ENCODE peak calls at places on chromosomes 11 and 22, in ten cellular contexts. One of them, this sample, is unnamed. For H3K4me1, the result is how much of the 10 kb centered on the place peaks cover.

GRCh38 chr22:20324139-20324516 is 4.3 kb upstream of the DGCR6L start:
- DNase-seq in HCT116: no peak
- DNase-seq in uterus: no peak
- DNase-seq in suprapubic skin: no peak
- DNase-seq in endothelial cell of umbilical vein: no peak
- DNase-seq in tibial nerve: no peak
- DNase-seq in Peyer's patch: peak
- DNase-seq in ovary: no peak
- DNase-seq in spleen: no peak
- DNase-seq in stomach: peak
- DNase-seq in this sample: no peak

GRCh38 chr11:134638796-134639540 is 226.9 kb upstream of the B3GAT1 start:
- DNase-seq in HCT116: no peak
- DNase-seq in uterus: no peak
- DNase-seq in suprapubic skin: no peak
- DNase-seq in endothelial cell of umbilical vein: no peak
- DNase-seq in tibial nerve: no peak
- DNase-seq in Peyer's patch: no peak
- DNase-seq in ovary: no peak
- DNase-seq in spleen: no peak
- DNase-seq in stomach: no peak
- DNase-seq in this sample: no peak

GRCh38 chr11:12687740-12688139 is 13.5 kb downstream of the TEAD1 start:
- DNase-seq in HCT116: no peak
- DNase-seq in uterus: no peak
- DNase-seq in suprapubic skin: no peak
- DNase-seq in endothelial cell of umbilical vein: no peak
- DNase-seq in tibial nerve: no peak
- DNase-seq in Peyer's patch: no peak
- DNase-seq in ovary: no peak
- DNase-seq in spleen: no peak
- DNase-seq in stomach: no peak
- DNase-seq in this sample: peak

GRCh38 chr11:121841487-121842167 is 274.4 kb downstream of the BLID start:
- DNase-seq in HCT116: no peak
- DNase-seq in uterus: no peak
- DNase-seq in suprapubic skin: no peak
- DNase-seq in endothelial cell of umbilical vein: peak
- DNase-seq in tibial nerve: no peak
- DNase-seq in Peyer's patch: no peak
- DNase-seq in ovary: no peak
- DNase-seq in spleen: no peak
- DNase-seq in stomach: no peak
- DNase-seq in this sample: no peak

GRCh38 chr11:106727261-106727660 is 291.0 kb downstream of the GUCY1A2 start:
- DNase-seq in HCT116: no peak
- DNase-seq in uterus: no peak
- DNase-seq in suprapubic skin: no peak
- DNase-seq in endothelial cell of umbilical vein: no peak
- DNase-seq in tibial nerve: no peak
- DNase-seq in Peyer's patch: no peak
- DNase-seq in ovary: no peak
- DNase-seq in spleen: no peak
- DNase-seq in stomach: no peak
- DNase-seq in this sample: no peak

GRCh38 chr11:47514825-47515647 is 37.9 kb downstream of the CELF1 start:
- DNase-seq in HCT116: no peak
- DNase-seq in uterus: no peak
- DNase-seq in suprapubic skin: no peak
- DNase-seq in endothelial cell of umbilical vein: peak
- DNase-seq in tibial nerve: no peak
- DNase-seq in Peyer's patch: no peak
- DNase-seq in ovary: no peak
- DNase-seq in spleen: no peak
- DNase-seq in stomach: no peak
- DNase-seq in this sample: no peak

GRCh38 chr11:93059074-93059957 is 89.9 kb downstream of the MTNR1B start:
- DNase-seq in HCT116: no peak
- DNase-seq in uterus: no peak
- DNase-seq in suprapubic skin: no peak
- DNase-seq in endothelial cell of umbilical vein: no peak
- DNase-seq in tibial nerve: no peak
- DNase-seq in Peyer's patch: no peak
- DNase-seq in ovary: no peak
- DNase-seq in spleen: no peak
- DNase-seq in stomach: no peak
- DNase-seq in this sample: no peak

GRCh38 chr22:23457586-23457985 is 122.5 kb downstream of the IGLL1 start:
- DNase-seq in HCT116: no peak
- DNase-seq in uterus: no peak
- DNase-seq in suprapubic skin: no peak
- DNase-seq in endothelial cell of umbilical vein: no peak
- DNase-seq in tibial nerve: no peak
- DNase-seq in Peyer's patch: no peak
- DNase-seq in ovary: no peak
- DNase-seq in spleen: no peak
- DNase-seq in stomach: no peak
- DNase-seq in this sample: no peak

GRCh38 chr11:43987384-43988039 is 45.1 kb downstream of the C11orf96 start:
- DNase-seq in HCT116: no peak
- DNase-seq in uterus: peak
- DNase-seq in suprapubic skin: peak
- DNase-seq in endothelial cell of umbilical vein: peak
- DNase-seq in tibial nerve: peak
- DNase-seq in Peyer's patch: peak
- DNase-seq in ovary: peak
- DNase-seq in spleen: no peak
- DNase-seq in stomach: peak
- DNase-seq in this sample: peak

GRCh38 chr11:10322830-10323792 is 18.2 kb downstream of the ADM start:
- DNase-seq in HCT116: peak
- DNase-seq in uterus: peak
- DNase-seq in suprapubic skin: peak
- DNase-seq in endothelial cell of umbilical vein: peak
- DNase-seq in tibial nerve: no peak
- DNase-seq in Peyer's patch: peak
- DNase-seq in ovary: peak
- DNase-seq in spleen: no peak
- DNase-seq in stomach: peak
- DNase-seq in this sample: peak

GRCh38 chr11:32861850-32862577 is 30.6 kb upstream of the QSER1 start:
- DNase-seq in HCT116: no peak
- DNase-seq in uterus: no peak
- DNase-seq in suprapubic skin: no peak
- DNase-seq in endothelial cell of umbilical vein: no peak
- DNase-seq in tibial nerve: no peak
- DNase-seq in Peyer's patch: no peak
- DNase-seq in ovary: no peak
- DNase-seq in spleen: no peak
- DNase-seq in stomach: no peak
- DNase-seq in this sample: no peak

DNA sequence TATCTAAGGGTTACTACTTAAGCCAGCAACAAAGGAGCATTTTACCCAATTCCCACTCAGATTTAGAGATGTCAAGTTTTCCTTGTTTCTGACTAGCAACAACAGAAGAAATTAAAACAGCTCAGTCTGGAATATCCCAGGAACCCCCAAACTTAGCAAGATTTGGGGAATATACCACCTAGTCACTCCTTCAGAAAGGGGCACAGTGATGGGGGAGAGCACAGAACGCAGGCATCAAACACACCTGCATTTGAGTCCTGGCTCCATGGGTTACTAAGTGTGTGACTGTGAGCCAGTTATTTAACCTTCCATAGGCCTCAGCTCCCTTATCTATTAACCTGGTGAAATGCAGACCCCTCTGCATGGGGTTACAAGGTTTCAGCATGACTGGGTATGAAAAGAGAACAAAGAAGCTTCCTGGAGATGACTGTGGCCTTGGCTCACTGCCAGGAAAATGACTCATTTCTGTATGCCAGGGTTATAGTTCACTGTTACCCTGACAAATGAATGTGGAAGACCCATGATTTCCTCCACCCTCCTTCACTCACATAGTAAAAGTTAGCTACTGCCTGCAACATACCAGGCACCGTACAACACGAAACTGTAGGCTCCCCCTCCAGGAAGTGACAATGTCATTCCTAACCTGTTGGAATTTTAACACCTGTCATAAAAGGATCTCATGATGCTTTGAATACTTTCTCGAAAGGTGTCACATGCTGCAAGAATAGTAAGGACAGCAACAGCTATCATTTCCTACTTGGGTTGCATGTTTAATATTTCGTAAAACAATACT is 79.6 kb downstream of the ME3 start:
- DNase-seq in HCT116: peak
- DNase-seq in uterus: peak
- DNase-seq in suprapubic skin: peak
- DNase-seq in endothelial cell of umbilical vein: peak
- DNase-seq in tibial nerve: no peak
- DNase-seq in Peyer's patch: peak
- DNase-seq in ovary: no peak
- DNase-seq in spleen: no peak
- DNase-seq in stomach: peak
- DNase-seq in this sample: peak
- H3K4me1 ChIP-seq in HCT116: under half
- H3K4me1 ChIP-seq in uterus: under half
- H3K4me1 ChIP-seq in suprapubic skin: under half
- H3K4me1 ChIP-seq in endothelial cell of umbilical vein: half or more
- H3K4me1 ChIP-seq in tibial nerve: under half
- H3K4me1 ChIP-seq in Peyer's patch: under half
- H3K4me1 ChIP-seq in ovary: under half
- H3K4me1 ChIP-seq in spleen: under half
- H3K4me1 ChIP-seq in stomach: under half
- H3K4me1 ChIP-seq in this sample: under half

DNA sequence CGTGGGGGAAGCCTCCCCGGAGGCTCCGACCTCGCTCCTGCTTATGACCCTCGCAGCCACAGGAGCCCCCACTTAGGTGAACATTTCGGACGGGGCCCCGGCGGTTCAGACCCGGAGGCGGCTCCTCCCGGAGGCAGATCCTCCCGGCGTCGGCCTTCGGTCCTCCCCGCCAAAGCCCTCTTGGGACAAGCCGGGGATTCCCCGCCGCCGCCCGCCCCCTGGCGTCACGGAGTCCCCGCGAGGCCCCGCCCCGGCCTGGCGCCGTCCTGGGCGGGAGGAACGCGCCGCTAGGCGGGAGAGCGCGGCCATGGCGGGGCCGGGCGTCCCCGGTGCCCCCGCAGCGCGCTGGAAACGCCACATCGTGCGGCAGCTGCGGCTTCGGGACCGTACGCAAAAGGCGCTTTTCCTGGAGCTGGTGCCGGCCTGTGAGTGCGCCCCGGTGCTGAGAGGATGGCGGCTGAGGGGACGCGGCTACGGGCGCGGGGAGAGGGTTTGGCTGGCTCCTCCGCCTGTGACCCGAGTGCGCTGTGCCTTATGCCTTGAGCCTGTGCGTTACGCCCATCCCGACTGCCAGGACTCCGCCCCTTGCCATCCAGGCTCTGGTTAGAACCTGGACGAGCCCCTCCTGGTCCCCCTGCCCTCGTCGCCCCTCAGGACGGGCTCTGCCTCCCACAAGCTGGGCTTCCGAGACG is at the start of gene ATG16L2:
- DNase-seq in HCT116: peak
- DNase-seq in uterus: peak
- DNase-seq in suprapubic skin: peak
- DNase-seq in endothelial cell of umbilical vein: peak
- DNase-seq in tibial nerve: peak
- DNase-seq in Peyer's patch: peak
- DNase-seq in ovary: peak
- DNase-seq in spleen: peak
- DNase-seq in stomach: peak
- DNase-seq in this sample: peak
- TF ChIP-seq POLR2A in HCT116: peak
- TF ChIP-seq POLR2A in uterus: peak
- TF ChIP-seq POLR2A in suprapubic skin: peak
- TF ChIP-seq POLR2A in endothelial cell of umbilical vein: peak
- TF ChIP-seq POLR2A in tibial nerve: peak
- TF ChIP-seq POLR2A in Peyer's patch: peak
- TF ChIP-seq POLR2A in ovary: peak
- TF ChIP-seq POLR2A in spleen: peak
- TF ChIP-seq POLR2A in stomach: no peak
- TF ChIP-seq POLR2A in this sample: peak

GRCh38 chr11:31801298-31801702 is 9.8 kb downstream of the PAX6 start:
- DNase-seq in HCT116: no peak
- DNase-seq in uterus: no peak
- DNase-seq in suprapubic skin: no peak
- DNase-seq in endothelial cell of umbilical vein: no peak
- DNase-seq in tibial nerve: no peak
- DNase-seq in Peyer's patch: no peak
- DNase-seq in ovary: no peak
- DNase-seq in spleen: no peak
- DNase-seq in stomach: no peak
- DNase-seq in this sample: no peak
- H3K4me1 ChIP-seq in HCT116: under half
- H3K4me1 ChIP-seq in uterus: under half
- H3K4me1 ChIP-seq in suprapubic skin: under half
- H3K4me1 ChIP-seq in endothelial cell of umbilical vein: under half
- H3K4me1 ChIP-seq in tibial nerve: half or more
- H3K4me1 ChIP-seq in Peyer's patch: under half
- H3K4me1 ChIP-seq in ovary: under half
- H3K4me1 ChIP-seq in spleen: half or more
- H3K4me1 ChIP-seq in stomach: half or more
- H3K4me1 ChIP-seq in this sample: under half

GRCh38 chr11:61753672-61754071 is 1.2 kb downstream of the MYRF start:
- DNase-seq in HCT116: no peak
- DNase-seq in uterus: no peak
- DNase-seq in suprapubic skin: no peak
- DNase-seq in endothelial cell of umbilical vein: no peak
- DNase-seq in tibial nerve: no peak
- DNase-seq in Peyer's patch: no peak
- DNase-seq in ovary: no peak
- DNase-seq in spleen: no peak
- DNase-seq in stomach: no peak
- DNase-seq in this sample: no peak

GRCh38 chr11:61751384-61751783 is 1.1 kb upstream of the MYRF start:
- DNase-seq in HCT116: no peak
- DNase-seq in uterus: no peak
- DNase-seq in suprapubic skin: no peak
- DNase-seq in endothelial cell of umbilical vein: no peak
- DNase-seq in tibial nerve: no peak
- DNase-seq in Peyer's patch: no peak
- DNase-seq in ovary: peak
- DNase-seq in spleen: no peak
- DNase-seq in stomach: no peak
- DNase-seq in this sample: no peak

GRCh38 chr11:61752925-61753551 is 602 bp downstream of the MYRF start:
- DNase-seq in HCT116: no peak
- DNase-seq in uterus: no peak
- DNase-seq in suprapubic skin: no peak
- DNase-seq in endothelial cell of umbilical vein: no peak
- DNase-seq in tibial nerve: no peak
- DNase-seq in Peyer's patch: no peak
- DNase-seq in ovary: no peak
- DNase-seq in spleen: no peak
- DNase-seq in stomach: no peak
- DNase-seq in this sample: no peak

GRCh38 chr11:61750631-61751273 is 1.7 kb upstream of the MYRF start:
- DNase-seq in HCT116: no peak
- DNase-seq in uterus: no peak
- DNase-seq in suprapubic skin: no peak
- DNase-seq in endothelial cell of umbilical vein: no peak
- DNase-seq in tibial nerve: no peak
- DNase-seq in Peyer's patch: no peak
- DNase-seq in ovary: no peak
- DNase-seq in spleen: no peak
- DNase-seq in stomach: no peak
- DNase-seq in this sample: no peak

GRCh38 chr11:61752117-61752924 is at the start of gene MYRF:
- DNase-seq in HCT116: no peak
- DNase-seq in uterus: no peak
- DNase-seq in suprapubic skin: no peak
- DNase-seq in endothelial cell of umbilical vein: peak
- DNase-seq in tibial nerve: no peak
- DNase-seq in Peyer's patch: peak
- DNase-seq in ovary: peak
- DNase-seq in spleen: peak
- DNase-seq in stomach: peak
- DNase-seq in this sample: peak
- TF ChIP-seq POLR2A in HCT116: no peak
- TF ChIP-seq POLR2A in uterus: peak
- TF ChIP-seq POLR2A in suprapubic skin: no peak
- TF ChIP-seq POLR2A in endothelial cell of umbilical vein: no peak
- TF ChIP-seq POLR2A in tibial nerve: no peak
- TF ChIP-seq POLR2A in Peyer's patch: no peak
- TF ChIP-seq POLR2A in ovary: no peak
- TF ChIP-seq POLR2A in spleen: no peak
- TF ChIP-seq POLR2A in stomach: no peak
- TF ChIP-seq POLR2A in this sample: peak

This sample was measured in body of pancreas.